ENCODE peak calls at places on chromosomes 3 and 15, in six cellular contexts. One of them, this sample, is unnamed.
A peak's percentile ranks its signal among the peaks of the same experiment; 100 is the strongest.

GRCh38 chr3:51394541-51394940 is 3.5 kb downstream of the RBM15B start:
- DNase-seq in left ventricle myocardium superior: no peak
- DNase-seq in mesothelial cell of epicardium: no peak
- DNase-seq in CD14-positive monocyte: no peak
- DNase-seq in iPS-NIHi11: no peak
- DNase-seq in RPMI7951: no peak
- DNase-seq in this sample: no peak

GRCh38 chr15:39127925-39128617 is 452.8 kb upstream of the THBS1 start:
- DNase-seq in CD14-positive monocyte: no peak
- DNase-seq in left ventricle myocardium superior: no peak
- DNase-seq in RPMI7951: peak; percentile 97
- DNase-seq in iPS-NIHi11: peak; percentile 46
- DNase-seq in mesothelial cell of epicardium: no peak
- DNase-seq in this sample: peak; percentile 16

GRCh38 chr15:45677797-45678196 is 43.0 kb downstream of the SQOR start:
- DNase-seq in RPMI7951: no peak
- DNase-seq in iPS-NIHi11: no peak
- DNase-seq in CD14-positive monocyte: no peak
- DNase-seq in mesothelial cell of epicardium: no peak
- DNase-seq in left ventricle myocardium superior: no peak
- DNase-seq in this sample: no peak

GRCh38 chr15:63860161-63860954 is 26.6 kb upstream of the HERC1 start:
- DNase-seq in left ventricle myocardium superior: no peak
- DNase-seq in CD14-positive monocyte: no peak
- DNase-seq in mesothelial cell of epicardium: no peak
- DNase-seq in iPS-NIHi11: no peak
- DNase-seq in RPMI7951: no peak
- DNase-seq in this sample: no peak

GRCh38 chr3:190064112-190064511 is 56.6 kb downstream of the P3H2 start:
- DNase-seq in mesothelial cell of epicardium: no peak
- DNase-seq in iPS-NIHi11: no peak
- DNase-seq in left ventricle myocardium superior: no peak
- DNase-seq in RPMI7951: peak; percentile 88
- DNase-seq in CD14-positive monocyte: no peak
- DNase-seq in this sample: no peak

GRCh38 chr3:150293401-150294001 is 114.6 kb upstream of the TSC22D2 start:
- DNase-seq in RPMI7951: no peak
- DNase-seq in iPS-NIHi11: no peak
- DNase-seq in CD14-positive monocyte: no peak
- DNase-seq in left ventricle myocardium superior: no peak
- DNase-seq in mesothelial cell of epicardium: no peak
- DNase-seq in this sample: no peak

GRCh38 chr3:127212711-127213110 is 19.8 kb downstream of the PRR23E start:
- DNase-seq in left ventricle myocardium superior: no peak
- DNase-seq in mesothelial cell of epicardium: no peak
- DNase-seq in RPMI7951: no peak
- DNase-seq in CD14-positive monocyte: no peak
- DNase-seq in iPS-NIHi11: no peak
- DNase-seq in this sample: no peak

GRCh38 chr15:68679161-68679560 is 100.4 kb downstream of the CORO2B start:
- DNase-seq in iPS-NIHi11: no peak
- DNase-seq in RPMI7951: no peak
- DNase-seq in CD14-positive monocyte: no peak
- DNase-seq in mesothelial cell of epicardium: peak; percentile 21
- DNase-seq in left ventricle myocardium superior: no peak
- DNase-seq in this sample: no peak

GRCh38 chr3:148625145-148625736 is 72.5 kb upstream of the AGTR1 start:
- DNase-seq in RPMI7951: no peak
- DNase-seq in left ventricle myocardium superior: no peak
- DNase-seq in CD14-positive monocyte: no peak
- DNase-seq in iPS-NIHi11: no peak
- DNase-seq in mesothelial cell of epicardium: no peak
- DNase-seq in this sample: no peak

GRCh38 chr3:174342941-174343431 is 516.1 kb upstream of the NAALADL2 start:
- DNase-seq in left ventricle myocardium superior: no peak
- DNase-seq in mesothelial cell of epicardium: no peak
- DNase-seq in CD14-positive monocyte: no peak
- DNase-seq in iPS-NIHi11: no peak
- DNase-seq in RPMI7951: no peak
- DNase-seq in this sample: no peak